ENCODE peak calls at places on chromosome 19, in four cellular contexts. Z is K562, W is Panc1, F is HepG2. A is an unnamed sample.

GRCh38 chr19:34661357-34661756 is 15.6 kb downstream of the SCGB2B2 start:
- DNase-seq in F (no peak), Z (no peak), W (no peak), A (no peak)

GRCh38 chr19:3061214-3062161 is 807 bp downstream of the TLE5 start:
- DNase-seq in F (no peak), Z (peak), W (no peak), A (no peak)

GRCh38 chr19:41936416-41936850 is 8.2 kb upstream of the ERFL start:
- DNase-seq in Z (no peak), F (no peak), W (no peak), A (no peak)

GRCh38 chr19:17314007-17314589 is 4.7 kb downstream of the DDA1 start:
- DNase-seq in Z (no peak), W (no peak), F (no peak), A (no peak)

GRCh38 chr19:42246143-42246868 is 3.9 kb upstream of the GSK3A start:
- DNase-seq in Z (peak), W (no peak), F (no peak), A (no peak)

GRCh38 chr19:51479531-51480331 is 1.4 kb downstream of the CEACAM18 start:
- DNase-seq in Z (no peak), W (no peak), F (no peak), A (no peak)

GRCh38 chr19:35860818-35861639 is 4.3 kb downstream of the KIRREL2 start:
- DNase-seq in W (no peak), F (peak), Z (peak), A (no peak)

GRCh38 chr19:1455336-1456120 is 5.6 kb downstream of the APC2 start:
- DNase-seq in Z (peak), W (peak), F (peak), A (peak)

GRCh38 chr19:41111296-41111695 is 2.9 kb upstream of the CYP2F1 start:
- DNase-seq in Z (no peak), F (no peak), W (no peak), A (no peak)

GRCh38 chr19:43548706-43549105 is 15.7 kb downstream of the ZNF575 start:
- DNase-seq in W (no peak), F (no peak), Z (no peak), A (no peak)

GRCh38 chr19:49447485-49448431 is 3.9 kb downstream of the PIH1D1 start:
- DNase-seq in F (no peak), Z (peak), W (no peak), A (peak)

GRCh38 chr19:17772172-17772571 is 20.9 kb downstream of the FCHO1 start:
- DNase-seq in W (no peak), Z (peak), F (no peak), A (no peak)

GRCh38 chr19:7637374-7638256 is 705 bp downstream of the STXBP2 start:
- DNase-seq in W (no peak), F (no peak), Z (peak), A (no peak)

GRCh38 chr19:14515501-14516047 is 2.6 kb downstream of the DNAJB1 start:
- DNase-seq in Z (no peak), W (no peak), F (no peak), A (no peak)

GRCh38 chr19:10800488-10800887 is 35.5 kb downstream of the TMED1 start:
- DNase-seq in W (no peak), F (no peak), Z (no peak), A (no peak)

GRCh38 chr19:39943586-39943985 is 9.2 kb upstream of the FCGBP start:
- DNase-seq in F (no peak), Z (no peak), W (no peak), A (no peak)

GRCh38 chr19:48784527-48784926 is 26.3 kb downstream of the BCAT2 start:
- DNase-seq in W (no peak), Z (peak), F (no peak), A (no peak)

GRCh38 chr19:30069535-30070197 is 127.6 kb downstream of the URI1 start:
- DNase-seq in Z (no peak), F (no peak), W (no peak), A (no peak)

GRCh38 chr19:51345076-51345620 is 3.2 kb upstream of the VSIG10L start:
- DNase-seq in F (no peak), Z (no peak), W (no peak), A (no peak)

GRCh38 chr19:50051964-50052363 is 26.2 kb downstream of the ZNF473 start:
- DNase-seq in W (no peak), Z (no peak), F (no peak), A (no peak)

GRCh38 chr19:46392252-46392801 is 21.0 kb downstream of the CCDC8 start:
- DNase-seq in Z (no peak), W (no peak), F (no peak), A (no peak)

GRCh38 chr19:45828523-45828922 is 13.4 kb upstream of the RSPH6A start:
- DNase-seq in W (no peak), F (no peak), Z (no peak), A (no peak)

GRCh38 chr19:44582581-44583265 is 30.6 kb upstream of the IGSF23 start:
- DNase-seq in Z (peak), F (no peak), W (no peak), A (peak)

GRCh38 chr19:46998445-46999142 is 21.0 kb upstream of the NPAS1 start:
- DNase-seq in Z (no peak), W (no peak), F (no peak), A (no peak)

GRCh38 chr19:10503002-10503789 is at the start of gene KEAP1:
- DNase-seq in W (no peak), F (peak), Z (peak), A (no peak)

GRCh38 chr19:16416996-16417395 is 54.8 kb downstream of the EPS15L1 start:
- DNase-seq in Z (no peak), F (no peak), W (no peak), A (no peak)

GRCh38 chr19:14474827-14475226 is 327 bp downstream of the PTGER1 start:
- DNase-seq in F (no peak), W (no peak), Z (no peak), A (no peak)

GRCh38 chr19:53881482-53882390 is at the start of gene PRKCG:
- DNase-seq in W (no peak), Z (peak), F (peak), A (no peak)

GRCh38 chr19:53877361-53877766 is 4.6 kb upstream of the PRKCG start:
- DNase-seq in W (no peak), Z (no peak), F (no peak), A (no peak)

GRCh38 chr19:53880716-53881481 is 1.1 kb upstream of the PRKCG start:
- DNase-seq in F (no peak), W (no peak), Z (no peak), A (no peak)

GRCh38 chr19:53878786-53879144 is 3.2 kb upstream of the PRKCG start:
- DNase-seq in F (no peak), W (no peak), Z (no peak), A (no peak)

DNA sequence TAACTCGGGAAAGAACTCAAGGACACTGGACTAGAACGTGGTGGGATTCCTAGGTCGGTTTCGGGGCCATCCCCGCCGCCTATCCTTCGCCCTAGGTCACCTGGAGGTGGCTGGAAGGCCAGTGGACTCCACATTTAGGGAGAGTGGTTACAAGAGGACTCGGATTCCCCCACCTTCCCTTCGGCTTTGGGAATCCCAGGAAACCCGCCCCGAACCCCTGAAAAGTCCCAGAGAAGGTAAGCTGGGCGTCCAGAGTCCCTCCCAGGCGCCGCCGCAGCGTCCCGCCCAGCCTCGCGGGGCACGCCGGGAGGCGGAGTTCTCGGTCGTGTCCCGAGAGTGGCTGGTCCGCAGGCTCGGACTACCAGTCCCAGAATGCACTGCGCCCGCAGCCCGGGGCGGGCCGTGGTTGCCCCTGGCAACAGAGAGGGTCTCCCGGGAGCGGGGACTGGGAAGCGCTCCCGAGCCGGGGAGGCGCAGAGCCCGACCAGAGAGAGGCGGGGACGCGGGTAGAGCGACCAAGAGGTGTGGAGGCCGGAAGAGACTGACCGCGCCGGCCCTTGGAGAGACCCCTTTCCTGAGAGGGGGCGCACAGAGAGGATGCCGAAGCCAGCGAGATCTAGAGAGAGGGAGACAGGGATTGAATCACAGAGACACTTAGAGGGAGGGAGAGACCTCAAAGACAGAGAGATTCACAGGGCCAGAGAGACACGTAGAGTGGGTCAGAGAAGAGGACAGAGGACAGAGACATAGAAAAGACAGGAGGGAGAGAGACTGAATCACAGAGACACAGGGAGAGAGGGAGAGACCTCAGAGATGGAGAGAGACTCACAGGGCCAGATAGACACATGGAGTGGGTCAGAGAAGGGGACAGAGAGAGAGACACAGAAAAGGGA is 2.6 kb upstream of the PRKCG start:
- DNase-seq in W (no peak), Z (peak), F (peak), A (no peak)
- TF ChIP-seq TCF7L2 in W (no peak), Z (no peak), F (no peak), A (no peak)

DNA sequence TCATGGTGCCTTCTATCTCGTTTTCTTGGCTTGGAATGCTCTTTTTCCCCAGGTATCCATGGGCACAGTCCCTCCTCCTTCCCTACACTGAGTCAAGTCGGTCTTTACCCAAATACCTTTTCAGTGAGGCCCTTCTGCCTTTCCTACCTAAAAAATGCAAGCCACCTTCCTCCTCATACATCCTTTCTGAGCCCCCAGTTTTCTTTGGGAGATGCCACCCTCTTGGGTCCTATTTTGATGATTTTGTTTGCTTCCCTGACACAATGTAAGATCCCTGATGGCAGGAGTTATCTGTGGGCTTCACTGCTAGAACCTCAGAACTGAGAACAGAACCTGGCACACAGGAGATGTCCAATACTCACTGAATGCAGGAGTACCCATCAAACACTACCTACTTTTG is 22.3 kb downstream of the NLRP13 start:
- DNase-seq in F (no peak), W (no peak), Z (no peak), A (no peak)
- TF ChIP-seq TCF7L2 in F (no peak), W (no peak), Z (no peak), A (no peak)

DNA sequence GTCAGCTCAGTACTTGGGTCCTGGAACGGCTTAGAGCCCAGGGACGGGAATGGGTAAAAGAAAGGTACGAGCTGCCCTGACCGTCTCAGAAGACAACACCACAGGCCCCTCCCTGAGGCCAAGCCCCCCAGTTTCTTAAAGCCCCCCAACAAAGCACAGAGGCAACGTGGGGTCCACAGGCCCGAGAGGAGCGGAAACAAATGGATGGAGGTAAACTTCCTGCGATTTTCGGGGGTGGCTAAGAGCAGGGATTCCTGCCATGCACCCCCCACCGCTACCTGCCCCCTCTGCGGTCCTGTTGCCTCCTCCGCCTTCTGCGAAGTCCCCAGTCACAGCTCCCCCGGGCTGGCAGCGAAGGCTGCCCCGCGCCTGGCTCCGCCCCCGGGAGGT is 48.2 kb downstream of the PTPRS start:
- DNase-seq in W (no peak), F (no peak), Z (peak), A (no peak)
- TF ChIP-seq TCF7L2 in W (no peak), F (no peak), Z (no peak), A (no peak)

GRCh38 chr19:54183431-54183830 is 5.9 kb downstream of the MBOAT7 start:
- DNase-seq in F (no peak), Z (no peak), W (no peak), A (no peak)

GRCh38 chr19:54179262-54179587 is 6.3 kb upstream of the TMC4 start:
- DNase-seq in W (no peak), Z (no peak), F (no peak), A (no peak)

GRCh38 chr19:54178581-54179261 is 5.8 kb upstream of the TMC4 start:
- DNase-seq in Z (peak), F (no peak), W (no peak), A (no peak)

GRCh38 chr19:54179921-54180452 is 7.0 kb upstream of the TMC4 start:
- DNase-seq in W (no peak), Z (no peak), F (peak), A (no peak)

GRCh38 chr19:54180691-54181091 is 7.7 kb upstream of the TMC4 start:
- DNase-seq in F (no peak), W (no peak), Z (no peak), A (no peak)
- TF ChIP-seq TCF7L2 in F (no peak), W (no peak), Z (no peak), A (no peak)

DNA sequence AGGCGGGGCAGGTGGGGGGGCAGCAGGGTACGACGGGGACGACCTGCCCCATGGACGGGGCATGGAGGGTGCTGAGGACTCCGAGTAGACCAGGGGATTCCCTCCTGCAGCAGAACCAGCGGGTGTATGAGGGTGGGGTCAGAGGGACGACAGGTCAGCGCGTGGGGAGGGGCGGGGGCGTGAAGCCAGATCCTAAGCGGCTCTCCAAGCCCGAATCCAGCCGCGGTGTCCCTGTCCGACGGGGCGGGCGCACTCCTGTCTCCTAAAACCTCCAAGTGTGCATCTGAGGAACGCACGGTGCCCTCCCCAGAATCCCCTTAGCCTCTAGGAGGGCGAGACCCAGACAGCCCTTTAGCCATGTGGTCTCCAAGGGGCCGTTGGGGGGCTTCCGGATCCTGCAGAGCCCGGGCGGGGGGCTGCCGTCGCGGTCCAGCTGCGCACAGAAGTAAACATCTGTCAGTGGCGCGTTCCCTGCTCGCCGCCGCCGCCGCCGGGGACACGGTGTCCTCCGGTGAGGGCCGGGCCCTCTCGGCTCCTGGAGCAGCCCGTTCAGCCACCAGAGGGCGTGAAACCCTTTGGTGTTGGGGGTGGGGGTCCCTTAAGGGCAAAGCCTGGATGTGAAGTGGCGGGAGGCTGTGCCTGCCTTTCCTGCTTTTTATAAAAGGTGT is 732 bp downstream of the NRTN start:
- DNase-seq in Z (peak), W (no peak), F (peak), A (no peak)
- TF ChIP-seq TCF7L2 in Z (no peak), W (no peak), F (no peak), A (peak)

DNA sequence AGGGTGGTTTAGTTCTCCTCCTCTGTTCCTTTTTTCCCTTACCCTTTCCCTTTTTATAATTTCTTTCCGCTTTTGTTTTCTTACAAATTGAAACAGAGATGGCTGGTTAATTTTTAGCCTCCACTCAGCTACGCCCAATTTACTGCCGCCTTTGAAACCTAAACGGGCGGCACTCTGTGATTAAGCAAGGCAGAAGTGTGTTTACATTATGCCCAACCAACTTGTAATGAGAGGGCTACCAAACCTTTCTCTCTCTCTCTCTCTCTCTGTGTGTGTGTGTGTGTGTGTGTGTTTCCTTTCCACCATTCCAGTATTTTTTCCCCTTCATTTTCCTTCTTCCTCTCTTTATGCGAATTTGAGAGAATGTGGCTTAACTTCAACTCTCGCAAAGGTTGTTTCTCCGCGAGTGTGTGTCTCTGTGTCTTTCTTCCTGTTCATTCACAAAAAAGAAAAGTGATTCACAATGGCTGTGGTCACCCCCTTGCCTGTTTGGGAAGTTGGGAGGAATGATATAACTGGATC is 31.3 kb downstream of the NFIX start:
- DNase-seq in F (peak), W (no peak), Z (no peak), A (no peak)
- TF ChIP-seq TCF7L2 in F (peak), W (peak), Z (no peak), A (no peak)

GRCh38 chr19:27393591-27393990 is 1819.4 kb downstream of the UQCRFS1 start:
- DNase-seq in W (no peak), F (no peak), Z (no peak), A (no peak)

DNA sequence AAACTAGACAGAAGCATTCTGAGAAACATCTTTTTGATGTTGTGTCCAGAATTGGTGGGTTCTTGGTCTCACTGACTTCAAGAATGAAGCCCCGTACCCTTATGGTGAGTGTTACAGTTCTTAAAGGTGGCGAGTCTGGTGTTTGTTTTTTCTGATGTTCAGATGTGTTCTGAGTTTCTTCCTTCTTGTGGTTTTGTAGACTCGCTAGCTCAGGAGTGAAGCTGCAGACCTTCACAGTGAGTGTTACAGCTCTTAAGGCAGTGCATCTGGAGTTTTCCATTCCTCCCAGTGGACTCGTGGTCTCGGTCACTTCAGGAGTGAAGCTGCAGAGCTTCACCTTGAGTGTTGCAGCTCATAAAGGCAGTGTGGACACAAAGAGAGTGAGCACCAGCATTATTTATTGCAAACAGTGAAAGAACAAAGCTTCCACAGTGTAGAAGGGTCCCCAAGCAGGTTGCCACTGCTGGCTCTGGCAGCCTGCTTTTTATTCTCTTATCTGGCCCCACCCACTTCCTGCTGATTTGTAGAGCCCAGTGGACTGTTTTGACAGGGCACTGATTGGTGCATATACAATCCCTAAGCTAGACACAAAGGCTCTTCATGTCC is 1820.8 kb downstream of the UQCRFS1 start:
- DNase-seq in W (no peak), Z (no peak), F (no peak), A (no peak)
- TF ChIP-seq TCF7L2 in W (no peak), Z (no peak), F (no peak), A (no peak)